ENCODE peak calls at places on chromosomes 11 and 22, in ten cellular contexts. C is stimulated activated CD4-positive, alpha-beta T cell treated with anti-CD3 and anti-CD28 coated beads, Interleukin-15, amount 100 ng/mL, for 1 hour; K is activated CD8-positive, alpha-beta memory T cell treated with anti-CD3 and anti-CD28 coated beads for 48 hours; O is CD4-positive, CD25-positive, alpha-beta regulatory T cell; U is HS-27A; L is dermis blood vessel endothelial cell; E is EL; Z is cerebellum; A is A172; D is WERI-Rb-1. N is an unnamed sample.

GRCh38 chr11:12889243-12889642 is 119.9 kb upstream of the RASSF10 start:
- DNase-seq in C (no peak), K (no peak), O (no peak), U (no peak), L (no peak), E (peak), Z (no peak), A (peak), D (no peak), N (peak)

GRCh38 chr11:1702506-1702905 is 5.5 kb downstream of the KRTAP5-6 start:
- DNase-seq in C (no peak), K (no peak), O (no peak), U (no peak), L (no peak), E (no peak), Z (no peak), A (no peak), D (no peak), N (no peak)

GRCh38 chr11:67197606-67198005 is 68.7 kb upstream of the GRK2 start:
- DNase-seq in C (no peak), K (no peak), O (no peak), U (no peak), L (no peak), E (no peak), Z (no peak), A (no peak), D (no peak), N (no peak)

GRCh38 chr22:25364281-25364680 is 144.8 kb downstream of the CRYBB2 start:
- DNase-seq in C (no peak), K (no peak), O (no peak), U (no peak), L (no peak), E (no peak), Z (no peak), A (no peak), D (no peak), N (no peak)

GRCh38 chr11:2475151-2475918 is 30.5 kb downstream of the KCNQ1 start:
- DNase-seq in C (no peak), K (no peak), O (no peak), U (no peak), L (no peak), E (no peak), Z (no peak), A (no peak), D (no peak), N (no peak)

GRCh38 chr11:91163619-91164451 is 941.0 kb upstream of the CHORDC1 start:
- DNase-seq in C (no peak), K (no peak), O (no peak), U (peak), L (no peak), E (peak), Z (no peak), A (peak), D (no peak), N (peak)

GRCh38 chr11:19370100-19370861 is 129.5 kb upstream of the E2F8 start:
- DNase-seq in C (no peak), K (no peak), O (no peak), U (no peak), L (peak), E (peak), Z (no peak), A (peak), D (no peak), N (peak)

GRCh38 chr11:78202733-78203167 is 14.0 kb downstream of the USP35 start:
- DNase-seq in C (peak), K (peak), O (peak), U (no peak), L (peak), E (no peak), Z (no peak), A (no peak), D (no peak), N (no peak)

GRCh38 chr11:36407360-36407759 is 102.7 kb downstream of the TRAF6 start:
- DNase-seq in C (no peak), K (no peak), O (no peak), U (no peak), L (no peak), E (no peak), Z (no peak), A (no peak), D (no peak), N (no peak)

GRCh38 chr11:128399186-128399585 is 188.2 kb downstream of the ETS1 start:
- DNase-seq in C (no peak), K (no peak), O (no peak), U (no peak), L (peak), E (peak), Z (no peak), A (no peak), D (no peak), N (peak)

GRCh38 chr22:32331236-32331917 is 26.3 kb upstream of the RFPL3 start:
- DNase-seq in C (no peak), K (no peak), O (no peak), U (no peak), L (peak), E (no peak), Z (no peak), A (no peak), D (no peak), N (no peak)

GRCh38 chr11:69201764-69202370 is 46.1 kb downstream of the SMIM38 start:
- DNase-seq in C (no peak), K (no peak), O (no peak), U (no peak), L (no peak), E (no peak), Z (no peak), A (no peak), D (no peak), N (no peak)

GRCh38 chr11:72580648-72580950 is 93.6 kb downstream of the PDE2A start:
- DNase-seq in C (no peak), K (no peak), O (no peak), U (no peak), L (no peak), E (no peak), Z (no peak), A (no peak), D (no peak), N (no peak)

GRCh38 chr22:42172385-42173172 is 42.0 kb upstream of the CYP2D6 start:
- DNase-seq in C (no peak), K (no peak), O (no peak), U (no peak), L (peak), E (peak), Z (peak), A (no peak), D (no peak), N (no peak)

GRCh38 chr11:69298778-69299461 is 5.0 kb downstream of the MYEOV start:
- DNase-seq in C (no peak), K (no peak), O (no peak), U (no peak), L (no peak), E (peak), Z (no peak), A (peak), D (no peak), N (peak)

GRCh38 chr11:35105319-35106063 is 33.5 kb upstream of the CD44 start:
- DNase-seq in C (no peak), K (no peak), O (no peak), U (no peak), L (no peak), E (no peak), Z (no peak), A (no peak), D (no peak), N (no peak)

GRCh38 chr11:77557553-77557952 is 32.2 kb upstream of the AQP11 start:
- DNase-seq in C (no peak), K (no peak), O (no peak), U (no peak), L (peak), E (peak), Z (peak), A (peak), D (peak), N (no peak)

GRCh38 chr11:2194877-2195755 is 23.5 kb upstream of the TH start:
- DNase-seq in C (no peak), K (peak), O (peak), U (no peak), L (peak), E (peak), Z (no peak), A (no peak), D (peak), N (peak)

GRCh38 chr11:123429851-123430735 is at the start of gene GRAMD1B:
- DNase-seq in C (peak), K (peak), O (peak), U (no peak), L (peak), E (peak), Z (peak), A (peak), D (no peak), N (no peak)

GRCh38 chr22:35544189-35544588 is 3.6 kb downstream of the RASD2 start:
- DNase-seq in C (no peak), K (no peak), O (no peak), U (no peak), L (no peak), E (no peak), Z (no peak), A (peak), D (no peak), N (no peak)

GRCh38 chr22:50548046-50548912 is 2.6 kb downstream of the KLHDC7B start:
- DNase-seq in C (no peak), K (no peak), O (peak), U (no peak), L (no peak), E (no peak), Z (peak), A (no peak), D (no peak), N (no peak)

GRCh38 chr11:76277298-76278175 is 71.2 kb upstream of the WNT11 start:
- DNase-seq in C (no peak), K (no peak), O (no peak), U (no peak), L (no peak), E (no peak), Z (no peak), A (no peak), D (no peak), N (no peak)

GRCh38 chr11:35995872-35996271 is 52.0 kb downstream of the LDLRAD3 start:
- DNase-seq in C (no peak), K (no peak), O (no peak), U (no peak), L (no peak), E (no peak), Z (no peak), A (no peak), D (no peak), N (no peak)

GRCh38 chr22:46031066-46031465 is 54.1 kb upstream of the WNT7B start:
- DNase-seq in C (no peak), K (no peak), O (no peak), U (no peak), L (no peak), E (no peak), Z (no peak), A (no peak), D (no peak), N (no peak)

GRCh38 chr11:133049244-133050019 is 482.9 kb downstream of the OPCML start:
- DNase-seq in C (no peak), K (no peak), O (no peak), U (no peak), L (no peak), E (no peak), Z (no peak), A (no peak), D (peak), N (no peak)

GRCh38 chr11:8699903-8700302 is 17.3 kb downstream of the RPL27A start:
- DNase-seq in C (no peak), K (no peak), O (no peak), U (no peak), L (peak), E (peak), Z (no peak), A (peak), D (no peak), N (no peak)

GRCh38 chr11:130452941-130453340 is 4.5 kb downstream of the ADAMTS15 start:
- DNase-seq in C (no peak), K (no peak), O (no peak), U (no peak), L (no peak), E (no peak), Z (no peak), A (no peak), D (no peak), N (no peak)

GRCh38 chr11:35099278-35100018 is 39.5 kb upstream of the CD44 start:
- DNase-seq in C (no peak), K (no peak), O (no peak), U (peak), L (peak), E (peak), Z (no peak), A (peak), D (no peak), N (peak)

GRCh38 chr11:32594272-32594671 is 10.6 kb downstream of the EIF3M start:
- DNase-seq in C (no peak), K (no peak), O (no peak), U (no peak), L (no peak), E (no peak), Z (no peak), A (no peak), D (no peak), N (no peak)

GRCh38 chr11:521179-521688 is 14.1 kb downstream of the HRAS start:
- DNase-seq in C (no peak), K (no peak), O (no peak), U (no peak), L (no peak), E (no peak), Z (no peak), A (no peak), D (no peak), N (no peak)

GRCh38 chr11:93000511-93001476 is 31.3 kb downstream of the MTNR1B start:
- DNase-seq in C (no peak), K (no peak), O (no peak), U (peak), L (peak), E (peak), Z (no peak), A (peak), D (no peak), N (peak)

GRCh38 chr22:24402460-24403192 is 24.8 kb upstream of the ADORA2A start:
- DNase-seq in C (no peak), K (no peak), O (no peak), U (peak), L (peak), E (peak), Z (peak), A (peak), D (no peak), N (peak)

GRCh38 chr22:37428649-37429586 is 1.6 kb upstream of the ELFN2 start:
- DNase-seq in C (peak), K (no peak), O (peak), U (no peak), L (peak), E (peak), Z (peak), A (peak), D (peak), N (peak)

N was measured in RCC 7860.